ENCODE peak calls at places on chromosomes 3 and 15, in seven cellular contexts. D, G, Y, P, A, H and L are unnamed samples.

GRCh38 chr15:100918690-100919480 is at the start of gene LRRK1:
- DNase-seq in D (peak; percentile 61), G (peak; percentile 34), Y (peak; percentile 52), P (peak; percentile 51), A (no peak), H (no peak), L (no peak)

GRCh38 chr3:80244390-80244789 is 476.6 kb upstream of the ROBO1 start:
- DNase-seq in D (no peak), G (no peak), Y (no peak), P (no peak), A (no peak), H (no peak), L (no peak)

GRCh38 chr3:34808287-34808686 is 831.0 kb upstream of the ARPP21 start:
- DNase-seq in D (no peak), G (no peak), Y (no peak), P (no peak), A (no peak), H (no peak), L (no peak)

GRCh38 chr15:88166330-88166993 is 90.1 kb downstream of the NTRK3 start:
- DNase-seq in D (peak; percentile 10), G (no peak), Y (no peak), P (no peak), A (no peak), H (no peak), L (peak; percentile 69)

GRCh38 chr3:95037097-95037496 is 974.2 kb downstream of the NSUN3 start:
- DNase-seq in D (no peak), G (no peak), Y (no peak), P (no peak), A (no peak), H (no peak), L (no peak)

GRCh38 chr3:43222594-43222993 is 63.7 kb upstream of the SNRK start:
- DNase-seq in D (no peak), G (no peak), Y (no peak), P (no peak), A (no peak), H (no peak), L (no peak)

GRCh38 chr3:115819785-115820384 is 196.6 kb downstream of the GAP43 start:
- DNase-seq in D (peak; percentile 93), G (peak; percentile 46), Y (peak; percentile 20), P (peak; percentile 38), A (peak; percentile 75), H (peak; percentile 30), L (peak; percentile 25)

GRCh38 chr15:89998141-89998661 is 2.9 kb upstream of the ZNF710 start:
- DNase-seq in D (no peak), G (no peak), Y (no peak), P (no peak), A (no peak), H (no peak), L (peak; percentile 28)

GRCh38 chr3:119173325-119173724 is at the start of gene UPK1B:
- DNase-seq in D (no peak), G (no peak), Y (no peak), P (no peak), A (no peak), H (no peak), L (no peak)

GRCh38 chr3:138195491-138195890 is 8.4 kb downstream of the ARMC8 start:
- DNase-seq in D (no peak), G (no peak), Y (no peak), P (no peak), A (no peak), H (no peak), L (no peak)

GRCh38 chr15:49088996-49089395 is 42.8 kb upstream of the SECISBP2L start:
- DNase-seq in D (no peak), G (no peak), Y (no peak), P (no peak), A (no peak), H (no peak), L (no peak)

GRCh38 chr15:57017024-57017423 is 98.6 kb downstream of the TCF12 start:
- DNase-seq in D (peak; percentile 58), G (no peak), Y (no peak), P (no peak), A (no peak), H (no peak), L (no peak)

GRCh38 chr3:148748323-148748722 is 50.6 kb downstream of the AGTR1 start:
- DNase-seq in D (no peak), G (no peak), Y (no peak), P (no peak), A (no peak), H (no peak), L (no peak)

GRCh38 chr3:155064920-155065319 is 15.2 kb upstream of the MME start:
- DNase-seq in D (no peak), G (no peak), Y (no peak), P (no peak), A (no peak), H (no peak), L (no peak)

GRCh38 chr3:194300392-194300758 is 50.8 kb downstream of the CPN2 start:
- DNase-seq in D (no peak), G (peak; percentile 77), Y (peak; percentile 76), P (peak; percentile 84), A (peak; percentile 78), H (no peak), L (no peak)

GRCh38 chr3:188000361-188000861 is 153.5 kb upstream of the LPP start:
- DNase-seq in D (no peak), G (peak; percentile 21), Y (no peak), P (no peak), A (no peak), H (no peak), L (no peak)

GRCh38 chr15:29695486-29696167 is 126.6 kb downstream of the TJP1 start:
- DNase-seq in D (peak; percentile 43), G (no peak), Y (no peak), P (no peak), A (no peak), H (no peak), L (no peak)

GRCh38 chr15:80241508-80241907 is 10.5 kb downstream of the CTXND1 start:
- DNase-seq in D (no peak), G (no peak), Y (no peak), P (no peak), A (no peak), H (no peak), L (no peak)

GRCh38 chr3:178439504-178439903 is 96.7 kb upstream of the KCNMB2 start:
- DNase-seq in D (no peak), G (no peak), Y (no peak), P (no peak), A (no peak), H (no peak), L (no peak)

GRCh38 chr15:31283046-31283445 is 43.6 kb upstream of the KLF13 start:
- DNase-seq in D (no peak), G (no peak), Y (no peak), P (no peak), A (no peak), H (no peak), L (peak; percentile 3)

GRCh38 chr3:72776-73175 is 123.8 kb upstream of the CHL1 start:
- DNase-seq in D (no peak), G (no peak), Y (no peak), P (no peak), A (no peak), H (no peak), L (no peak)

GRCh38 chr3:69612791-69613190 is 126.5 kb upstream of the MITF start:
- DNase-seq in D (no peak), G (no peak), Y (no peak), P (no peak), A (no peak), H (no peak), L (no peak)

GRCh38 chr3:47617061-47618010 is 38.7 kb upstream of the CSPG5 start:
- DNase-seq in D (no peak), G (no peak), Y (no peak), P (no peak), A (no peak), H (no peak), L (no peak)

GRCh38 chr3:95172549-95172948 is 1109.7 kb downstream of the NSUN3 start:
- DNase-seq in D (no peak), G (no peak), Y (no peak), P (no peak), A (no peak), H (no peak), L (no peak)

GRCh38 chr3:122992628-122993570 is 34.7 kb downstream of the SEMA5B start:
- DNase-seq in D (no peak), G (no peak), Y (no peak), P (peak; percentile 70), A (peak; percentile 37), H (no peak), L (no peak)

DNA sequence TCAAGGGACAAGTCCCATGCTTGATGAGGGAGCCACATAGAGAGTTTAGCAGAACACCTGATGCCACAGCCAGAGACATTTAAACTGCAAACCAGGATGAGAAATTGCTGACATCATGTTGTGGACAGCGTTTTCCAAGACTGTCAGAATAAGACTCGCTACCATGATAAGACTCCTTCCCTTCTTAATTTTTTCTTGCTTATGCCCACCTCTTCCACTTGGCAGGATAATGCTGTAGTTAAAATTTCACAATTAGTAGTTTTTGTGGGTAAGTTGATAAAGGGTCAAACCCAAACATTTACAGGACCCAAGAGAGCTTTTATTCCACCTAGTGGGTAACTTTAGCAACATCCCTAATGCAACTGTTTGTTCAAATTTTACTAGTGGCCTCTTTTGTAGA is 3.0 kb upstream of the PIAS1 start:
- DNase-seq in D (no peak), G (no peak), Y (no peak), P (no peak), A (no peak), H (no peak), L (no peak)
- TF ChIP-seq CTCF in D (no peak), G (no peak), Y (no peak), P (no peak), A (no peak), H (no peak), L (no peak)

GRCh38 chr3:152123457-152123856 is 145.3 kb upstream of the MBNL1 start:
- DNase-seq in D (no peak), G (no peak), Y (no peak), P (no peak), A (no peak), H (no peak), L (no peak)
- TF ChIP-seq CTCF in D (no peak), G (no peak), Y (no peak), P (no peak), A (no peak), H (no peak), L (no peak)

GRCh38 chr15:78396186-78396814 is 41.7 kb upstream of the IREB2 start:
- DNase-seq in D (no peak), G (no peak), Y (no peak), P (no peak), A (no peak), H (no peak), L (no peak)

GRCh38 chr15:78394981-78395619 is 42.9 kb upstream of the IREB2 start:
- DNase-seq in D (peak; percentile 74), G (no peak), Y (no peak), P (no peak), A (no peak), H (no peak), L (no peak)

GRCh38 chr15:78398076-78398825 is 39.8 kb upstream of the IREB2 start:
- DNase-seq in D (no peak), G (no peak), Y (no peak), P (no peak), A (no peak), H (no peak), L (no peak)

GRCh38 chr15:78397382-78397781 is 40.6 kb upstream of the IREB2 start:
- DNase-seq in D (no peak), G (no peak), Y (no peak), P (no peak), A (no peak), H (no peak), L (no peak)

GRCh38 chr15:78396976-78397375 is 41.0 kb upstream of the IREB2 start:
- DNase-seq in D (no peak), G (no peak), Y (peak; percentile 25), P (peak; percentile 52), A (peak; percentile 22), H (no peak), L (no peak)
- TF ChIP-seq CTCF in D (peak; percentile 18), G (no peak), Y (peak; percentile 37), P (peak; percentile 39), A (no peak), H (no peak), L (peak; percentile 30)

GRCh38 chr3:52153389-52154096 is 680 bp downstream of the POC1A start:
- DNase-seq in D (no peak), G (no peak), Y (no peak), P (peak; percentile 25), A (peak; percentile 26), H (no peak), L (no peak)
- TF ChIP-seq CTCF in D (no peak), G (no peak), Y (no peak), P (no peak), A (no peak), H (no peak), L (no peak)